ENCODE peak calls at places on chromosomes 3 and 15, in four cellular contexts. K is COLO829, Z is dermis microvascular lymphatic vessel endothelial cell, Y is RWPE1. L is an unnamed sample.

GRCh38 chr15:62241135-62241770 is 76.2 kb upstream of the C2CD4B start:
- DNase-seq in K (no peak), Z (peak; percentile 24), Y (no peak), L (peak; percentile 20)

GRCh38 chr3:56855856-56856538 is 54.2 kb upstream of the ARHGEF3 start:
- DNase-seq in K (no peak), Z (peak; percentile 64), Y (no peak), L (no peak)

GRCh38 chr3:50627407-50628051 is 10.6 kb downstream of the MAPKAPK3 start:
- DNase-seq in K (no peak), Z (peak; percentile 31), Y (peak; percentile 73), L (peak; percentile 87)

GRCh38 chr3:161540594-161540993 is 44.0 kb downstream of the OTOL1 start:
- DNase-seq in K (no peak), Z (no peak), Y (no peak), L (no peak)

GRCh38 chr3:51682079-51682478 is 11.0 kb downstream of the TEX264 start:
- DNase-seq in K (peak; percentile 96), Z (peak; percentile 85), Y (peak; percentile 85), L (peak; percentile 87)

GRCh38 chr15:101326462-101327146 is 31.6 kb upstream of the SNRPA1 start:
- DNase-seq in K (no peak), Z (no peak), Y (no peak), L (no peak)

GRCh38 chr15:90425726-90426346 is 37.8 kb downstream of the IQGAP1 start:
- DNase-seq in K (no peak), Z (no peak), Y (no peak), L (no peak)

GRCh38 chr3:46536758-46537157 is 29.3 kb downstream of the LRRC2 start:
- DNase-seq in K (no peak), Z (no peak), Y (no peak), L (no peak)

GRCh38 chr15:56234804-56235203 is 8.9 kb downstream of the RFX7 start:
- DNase-seq in K (no peak), Z (no peak), Y (no peak), L (no peak)

GRCh38 chr3:71581981-71582611 is 1.4 kb downstream of the FOXP1 start:
- DNase-seq in K (no peak), Z (peak; percentile 60), Y (no peak), L (peak; percentile 64)

GRCh38 chr3:153927107-153927506 is 194.1 kb upstream of the ARHGEF26 start:
- DNase-seq in K (peak; percentile 67), Z (peak; percentile 26), Y (peak; percentile 10), L (peak; percentile 58)